ENCODE peak calls at places on chromosomes 6 and 20, in nine cellular contexts. One of them, this sample, is unnamed.

GRCh38 chr6:134235937-134236751 is 81.8 kb downstream of the SGK1 start:
- DNase-seq in hepatocyte: no peak
- DNase-seq in tibial artery: no peak
- DNase-seq in Peyer's patch: no peak
- DNase-seq in esophagus squamous epithelium: no peak
- DNase-seq in CD4-positive, alpha-beta T cell: no peak
- DNase-seq in breast epithelium: no peak
- DNase-seq in GM23338: no peak
- DNase-seq in DND-41: no peak
- DNase-seq in this sample: no peak

GRCh38 chr20:8094415-8094818 is 37.6 kb upstream of the PLCB1 start:
- DNase-seq in breast epithelium: peak
- DNase-seq in hepatocyte: peak
- DNase-seq in Peyer's patch: peak
- DNase-seq in CD4-positive, alpha-beta T cell: no peak
- DNase-seq in GM23338: no peak
- DNase-seq in DND-41: no peak
- DNase-seq in tibial artery: peak
- DNase-seq in esophagus squamous epithelium: no peak
- DNase-seq in this sample: peak

GRCh38 chr20:58623579-58624473 is 27.3 kb upstream of the STX16 start:
- DNase-seq in tibial artery: peak
- DNase-seq in hepatocyte: peak
- DNase-seq in CD4-positive, alpha-beta T cell: no peak
- DNase-seq in esophagus squamous epithelium: no peak
- DNase-seq in GM23338: no peak
- DNase-seq in DND-41: no peak
- DNase-seq in Peyer's patch: no peak
- DNase-seq in breast epithelium: peak
- DNase-seq in this sample: no peak

GRCh38 chr6:53437557-53438202 is 88.9 kb upstream of the ELOVL5 start:
- DNase-seq in hepatocyte: peak
- DNase-seq in tibial artery: no peak
- DNase-seq in DND-41: peak
- DNase-seq in CD4-positive, alpha-beta T cell: no peak
- DNase-seq in GM23338: peak
- DNase-seq in Peyer's patch: no peak
- DNase-seq in breast epithelium: no peak
- DNase-seq in esophagus squamous epithelium: no peak
- DNase-seq in this sample: peak

GRCh38 chr20:23879328-23879798 is at the start of gene CST5:
- DNase-seq in esophagus squamous epithelium: no peak
- DNase-seq in CD4-positive, alpha-beta T cell: no peak
- DNase-seq in tibial artery: peak
- DNase-seq in Peyer's patch: no peak
- DNase-seq in hepatocyte: no peak
- DNase-seq in DND-41: no peak
- DNase-seq in breast epithelium: no peak
- DNase-seq in GM23338: no peak
- DNase-seq in this sample: no peak

GRCh38 chr6:13267142-13267621 is 61.2 kb downstream of the TBC1D7 start:
- DNase-seq in breast epithelium: no peak
- DNase-seq in GM23338: no peak
- DNase-seq in CD4-positive, alpha-beta T cell: no peak
- DNase-seq in DND-41: no peak
- DNase-seq in esophagus squamous epithelium: no peak
- DNase-seq in hepatocyte: no peak
- DNase-seq in tibial artery: no peak
- DNase-seq in Peyer's patch: no peak
- DNase-seq in this sample: no peak

GRCh38 chr6:40398034-40398679 is 189.0 kb downstream of the LRFN2 start:
- DNase-seq in GM23338: no peak
- DNase-seq in esophagus squamous epithelium: no peak
- DNase-seq in tibial artery: no peak
- DNase-seq in DND-41: no peak
- DNase-seq in CD4-positive, alpha-beta T cell: no peak
- DNase-seq in Peyer's patch: no peak
- DNase-seq in hepatocyte: no peak
- DNase-seq in breast epithelium: no peak
- DNase-seq in this sample: no peak

GRCh38 chr6:148657053-148657452 is 89.8 kb upstream of the UST start:
- DNase-seq in hepatocyte: peak
- DNase-seq in tibial artery: no peak
- DNase-seq in CD4-positive, alpha-beta T cell: no peak
- DNase-seq in breast epithelium: no peak
- DNase-seq in Peyer's patch: no peak
- DNase-seq in esophagus squamous epithelium: no peak
- DNase-seq in GM23338: no peak
- DNase-seq in DND-41: no peak
- DNase-seq in this sample: no peak

GRCh38 chr6:82917346-82918064 is 148.1 kb downstream of the UBE3D start:
- DNase-seq in breast epithelium: no peak
- DNase-seq in DND-41: no peak
- DNase-seq in tibial artery: no peak
- DNase-seq in esophagus squamous epithelium: no peak
- DNase-seq in Peyer's patch: no peak
- DNase-seq in GM23338: peak
- DNase-seq in CD4-positive, alpha-beta T cell: no peak
- DNase-seq in hepatocyte: peak
- DNase-seq in this sample: no peak

GRCh38 chr20:63254536-63255384 is 497 bp upstream of the NKAIN4 start:
- DNase-seq in Peyer's patch: no peak
- DNase-seq in esophagus squamous epithelium: no peak
- DNase-seq in CD4-positive, alpha-beta T cell: no peak
- DNase-seq in tibial artery: no peak
- DNase-seq in breast epithelium: no peak
- DNase-seq in GM23338: peak
- DNase-seq in DND-41: no peak
- DNase-seq in hepatocyte: no peak
- DNase-seq in this sample: no peak

DNA sequence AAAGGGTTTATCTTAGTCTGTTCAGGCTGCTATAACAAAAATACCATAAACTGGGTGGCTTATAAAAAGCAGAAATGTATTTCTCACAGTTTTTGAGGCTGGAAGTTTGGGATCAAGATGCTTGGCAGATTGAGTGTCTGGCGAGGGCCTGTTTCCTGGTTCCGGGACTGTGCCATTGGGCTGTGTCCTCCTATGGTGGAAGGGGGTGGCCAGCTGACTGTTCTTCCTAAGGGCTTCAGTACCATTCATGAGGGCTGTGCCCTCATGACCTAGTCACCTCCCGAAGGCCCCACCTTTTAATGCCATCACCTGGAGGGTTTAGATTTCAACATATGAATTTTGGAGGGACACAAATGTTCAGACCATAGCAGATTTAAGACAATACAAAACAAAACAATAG is 91.2 kb downstream of the ARID1B start:
- DNase-seq in GM23338: no peak
- DNase-seq in DND-41: no peak
- DNase-seq in breast epithelium: no peak
- DNase-seq in CD4-positive, alpha-beta T cell: no peak
- DNase-seq in tibial artery: no peak
- DNase-seq in esophagus squamous epithelium: no peak
- DNase-seq in hepatocyte: no peak
- DNase-seq in Peyer's patch: no peak
- DNase-seq in this sample: no peak
- H3K27ac ChIP-seq in GM23338: no peak
- H3K27ac ChIP-seq in DND-41: no peak
- H3K27ac ChIP-seq in breast epithelium: no peak
- H3K27ac ChIP-seq in CD4-positive, alpha-beta T cell: no peak
- H3K27ac ChIP-seq in tibial artery: no peak
- H3K27ac ChIP-seq in esophagus squamous epithelium: no peak
- H3K27ac ChIP-seq in hepatocyte: no peak
- H3K27ac ChIP-seq in Peyer's patch: no peak
- H3K27ac ChIP-seq in this sample: no peak

DNA sequence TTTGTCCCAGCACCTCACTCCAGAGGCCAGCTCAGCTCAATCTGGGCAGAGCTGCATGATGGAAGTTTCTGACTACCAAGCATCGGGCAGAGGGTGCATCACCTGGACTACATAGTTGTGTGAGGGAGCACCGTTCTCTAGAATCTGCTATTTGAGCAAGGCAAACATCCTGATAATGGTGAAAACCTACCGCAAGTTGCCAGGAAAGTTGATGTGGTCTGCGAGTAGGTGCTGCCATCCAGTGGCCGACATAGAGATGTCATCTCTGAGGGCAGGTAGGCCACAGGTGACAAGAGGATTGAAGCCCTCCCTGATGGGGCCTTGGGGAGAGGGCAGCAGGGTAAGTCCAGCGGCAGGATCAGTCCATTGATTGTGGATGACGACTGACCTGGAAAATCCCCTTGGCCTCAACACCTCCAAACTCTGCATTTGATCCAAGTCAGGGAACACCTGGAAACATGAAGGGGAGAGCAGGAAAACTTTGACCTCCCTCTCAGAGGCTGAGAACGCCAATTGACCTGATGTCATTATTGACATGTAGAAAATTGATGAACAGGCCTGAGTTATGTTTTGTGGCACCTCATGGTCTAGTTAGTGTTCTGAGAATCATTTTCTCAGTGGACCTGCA is 3.9 kb upstream of the LPA start:
- DNase-seq in breast epithelium: no peak
- DNase-seq in DND-41: peak
- DNase-seq in GM23338: peak
- DNase-seq in esophagus squamous epithelium: no peak
- DNase-seq in CD4-positive, alpha-beta T cell: peak
- DNase-seq in tibial artery: no peak
- DNase-seq in Peyer's patch: no peak
- DNase-seq in hepatocyte: peak
- DNase-seq in this sample: peak
- TF ChIP-seq CTCF in breast epithelium: no peak
- TF ChIP-seq CTCF in DND-41: peak
- TF ChIP-seq CTCF in GM23338: peak
- TF ChIP-seq CTCF in esophagus squamous epithelium: peak
- TF ChIP-seq CTCF in CD4-positive, alpha-beta T cell: no peak
- TF ChIP-seq CTCF in tibial artery: no peak
- TF ChIP-seq CTCF in Peyer's patch: peak
- TF ChIP-seq CTCF in hepatocyte: peak
- TF ChIP-seq CTCF in this sample: peak

GRCh38 chr6:7296602-7297001 is 16.4 kb downstream of the SSR1 start:
- DNase-seq in CD4-positive, alpha-beta T cell: no peak
- DNase-seq in esophagus squamous epithelium: no peak
- DNase-seq in Peyer's patch: no peak
- DNase-seq in DND-41: no peak
- DNase-seq in tibial artery: no peak
- DNase-seq in GM23338: no peak
- DNase-seq in breast epithelium: no peak
- DNase-seq in hepatocyte: no peak
- DNase-seq in this sample: no peak
- H3K27ac ChIP-seq in CD4-positive, alpha-beta T cell: no peak
- H3K27ac ChIP-seq in esophagus squamous epithelium: no peak
- H3K27ac ChIP-seq in Peyer's patch: no peak
- H3K27ac ChIP-seq in DND-41: no peak
- H3K27ac ChIP-seq in tibial artery: no peak
- H3K27ac ChIP-seq in GM23338: no peak
- H3K27ac ChIP-seq in breast epithelium: no peak
- H3K27ac ChIP-seq in hepatocyte: no peak
- H3K27ac ChIP-seq in this sample: no peak

GRCh38 chr6:99905209-99906106 is 88.6 kb downstream of the MCHR2 start:
- DNase-seq in tibial artery: no peak
- DNase-seq in hepatocyte: peak
- DNase-seq in esophagus squamous epithelium: no peak
- DNase-seq in breast epithelium: no peak
- DNase-seq in DND-41: peak
- DNase-seq in CD4-positive, alpha-beta T cell: no peak
- DNase-seq in GM23338: peak
- DNase-seq in Peyer's patch: no peak
- DNase-seq in this sample: no peak
- TF ChIP-seq CTCF in tibial artery: peak
- TF ChIP-seq CTCF in hepatocyte: peak
- TF ChIP-seq CTCF in esophagus squamous epithelium: peak
- TF ChIP-seq CTCF in breast epithelium: peak
- TF ChIP-seq CTCF in DND-41: peak
- TF ChIP-seq CTCF in CD4-positive, alpha-beta T cell: no peak
- TF ChIP-seq CTCF in GM23338: peak
- TF ChIP-seq CTCF in Peyer's patch: peak
- TF ChIP-seq CTCF in this sample: peak

GRCh38 chr6:143778926-143779325 is 64.2 kb upstream of the LTV1 start:
- DNase-seq in Peyer's patch: no peak
- DNase-seq in esophagus squamous epithelium: no peak
- DNase-seq in breast epithelium: no peak
- DNase-seq in hepatocyte: no peak
- DNase-seq in GM23338: no peak
- DNase-seq in CD4-positive, alpha-beta T cell: no peak
- DNase-seq in tibial artery: no peak
- DNase-seq in DND-41: no peak
- DNase-seq in this sample: no peak
- H3K27ac ChIP-seq in Peyer's patch: no peak
- H3K27ac ChIP-seq in esophagus squamous epithelium: no peak
- H3K27ac ChIP-seq in breast epithelium: no peak
- H3K27ac ChIP-seq in hepatocyte: no peak
- H3K27ac ChIP-seq in GM23338: no peak
- H3K27ac ChIP-seq in CD4-positive, alpha-beta T cell: no peak
- H3K27ac ChIP-seq in tibial artery: no peak
- H3K27ac ChIP-seq in DND-41: no peak
- H3K27ac ChIP-seq in this sample: no peak

DNA sequence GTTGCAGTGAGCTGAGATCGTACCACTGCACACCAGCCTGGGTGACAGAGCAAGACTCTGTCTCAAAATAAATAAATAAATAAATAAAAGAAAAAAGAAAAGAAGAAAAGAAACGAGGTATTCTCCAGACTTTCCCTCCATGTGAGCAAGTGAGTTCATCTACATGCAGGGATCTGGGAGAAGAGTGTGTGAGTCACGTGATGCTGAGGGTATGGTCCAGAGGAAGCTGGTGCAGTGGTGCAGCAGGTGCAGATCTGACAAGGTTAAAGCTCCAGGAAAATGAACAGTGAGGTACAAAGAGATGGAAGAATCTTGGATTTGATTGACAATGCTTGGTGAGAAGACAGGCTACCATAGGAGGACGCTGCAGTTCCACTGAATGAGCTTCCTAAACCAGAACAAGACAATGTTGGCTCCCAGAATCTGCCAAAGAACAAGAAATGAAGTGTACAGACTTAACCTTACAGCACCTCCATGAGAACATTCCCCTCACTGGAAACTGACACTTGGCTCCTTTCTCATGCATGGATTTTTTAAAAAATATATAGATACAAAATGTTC is 79.5 kb upstream of the BTBD3 start:
- DNase-seq in Peyer's patch: no peak
- DNase-seq in DND-41: no peak
- DNase-seq in GM23338: no peak
- DNase-seq in breast epithelium: no peak
- DNase-seq in CD4-positive, alpha-beta T cell: no peak
- DNase-seq in esophagus squamous epithelium: no peak
- DNase-seq in hepatocyte: no peak
- DNase-seq in tibial artery: no peak
- DNase-seq in this sample: no peak
- TF ChIP-seq CTCF in Peyer's patch: no peak
- TF ChIP-seq CTCF in DND-41: no peak
- TF ChIP-seq CTCF in GM23338: peak
- TF ChIP-seq CTCF in breast epithelium: no peak
- TF ChIP-seq CTCF in CD4-positive, alpha-beta T cell: no peak
- TF ChIP-seq CTCF in esophagus squamous epithelium: no peak
- TF ChIP-seq CTCF in hepatocyte: no peak
- TF ChIP-seq CTCF in tibial artery: no peak
- TF ChIP-seq CTCF in this sample: no peak